ENCODE peak calls at places on chromosomes 3 and 15, in seven cellular contexts. N is heart left ventricle, E is K562, J is lower leg skin, K is suprapubic skin, U is uterus, P is prostate gland. G is an unnamed sample.

GRCh38 chr3:71069797-71070196 is 513.7 kb downstream of the FOXP1 start:
- DNase-seq in N (no peak), E (peak), J (peak), K (peak), U (peak), P (peak), G (peak)

GRCh38 chr15:69140306-69140705 is 20.1 kb upstream of the GLCE start:
- DNase-seq in N (no peak), E (no peak), J (peak), K (no peak), U (no peak), P (peak), G (no peak)

GRCh38 chr15:89198934-89199333 is 22.4 kb downstream of the RLBP1 start:
- DNase-seq in N (no peak), E (no peak), J (no peak), K (no peak), U (no peak), P (no peak), G (no peak)

GRCh38 chr15:81294501-81294850 is 29.5 kb downstream of the STARD5 start:
- DNase-seq in N (no peak), E (no peak), J (no peak), K (no peak), U (no peak), P (no peak), G (no peak)

GRCh38 chr3:173750591-173750990 is 353.0 kb downstream of the NLGN1 start:
- DNase-seq in N (no peak), E (no peak), J (no peak), K (no peak), U (no peak), P (no peak), G (no peak)

GRCh38 chr3:22988566-22988965 is 214.6 kb upstream of the UBE2E2 start:
- DNase-seq in N (peak), E (no peak), J (no peak), K (no peak), U (no peak), P (no peak), G (no peak)

GRCh38 chr3:110414851-110415250 is 656.8 kb upstream of the NECTIN3 start:
- DNase-seq in N (no peak), E (no peak), J (no peak), K (no peak), U (no peak), P (no peak), G (no peak)

GRCh38 chr15:66765478-66766281 is 63.6 kb downstream of the SMAD6 start:
- DNase-seq in N (no peak), E (no peak), J (no peak), K (no peak), U (no peak), P (peak), G (no peak)

GRCh38 chr3:194720048-194720447 is 34.4 kb downstream of the FAM43A start:
- DNase-seq in N (no peak), E (no peak), J (no peak), K (no peak), U (no peak), P (no peak), G (no peak)

GRCh38 chr15:25543156-25543555 is 104.3 kb upstream of the UBE3A start:
- DNase-seq in N (no peak), E (no peak), J (no peak), K (no peak), U (peak), P (peak), G (no peak)

GRCh38 chr3:172223870-172224269 is 184.5 kb downstream of the FNDC3B start:
- DNase-seq in N (no peak), E (no peak), J (no peak), K (no peak), U (no peak), P (no peak), G (no peak)

GRCh38 chr15:74425634-74426033 is 8.1 kb downstream of the SEMA7A start:
- DNase-seq in N (no peak), E (peak), J (no peak), K (no peak), U (no peak), P (no peak), G (no peak)

GRCh38 chr15:22845289-22845900 is 6.9 kb downstream of the NIPA2 start:
- DNase-seq in N (no peak), E (no peak), J (no peak), K (no peak), U (no peak), P (no peak), G (no peak)

GRCh38 chr15:95448531-95449210 is 881.8 kb upstream of the NR2F2 start:
- DNase-seq in N (no peak), E (no peak), J (no peak), K (no peak), U (no peak), P (no peak), G (no peak)

GRCh38 chr3:133931084-133931483 is 35.4 kb upstream of the RAB6B start:
- DNase-seq in N (no peak), E (no peak), J (no peak), K (no peak), U (no peak), P (no peak), G (no peak)

GRCh38 chr15:25691544-25692430 is 171.3 kb downstream of the ATP10A start:
- DNase-seq in N (no peak), E (no peak), J (peak), K (peak), U (no peak), P (no peak), G (no peak)

GRCh38 chr3:193132247-193132646 is 108.8 kb upstream of the PLAAT1 start:
- DNase-seq in N (no peak), E (no peak), J (no peak), K (no peak), U (no peak), P (no peak), G (no peak)

GRCh38 chr3:20028846-20029430 is 11.3 kb upstream of the KAT2B start:
- DNase-seq in N (no peak), E (no peak), J (no peak), K (no peak), U (no peak), P (no peak), G (no peak)

GRCh38 chr3:29796808-29797207 is 515.9 kb downstream of the RBMS3 start:
- DNase-seq in N (no peak), E (no peak), J (no peak), K (no peak), U (no peak), P (no peak), G (no peak)

GRCh38 chr15:68730491-68731317 is 90.0 kb downstream of the ANP32A start:
- DNase-seq in N (no peak), E (peak), J (no peak), K (no peak), U (peak), P (peak), G (peak)

GRCh38 chr3:176354843-176355242 is 842.4 kb downstream of the TBL1XR1 start:
- DNase-seq in N (no peak), E (no peak), J (no peak), K (no peak), U (no peak), P (no peak), G (no peak)

GRCh38 chr3:50364573-50365079 is 5.3 kb upstream of the TMEM115 start:
- DNase-seq in N (no peak), E (no peak), J (no peak), K (no peak), U (no peak), P (no peak), G (no peak)

GRCh38 chr3:22934973-22935372 is 268.2 kb upstream of the UBE2E2 start:
- DNase-seq in N (no peak), E (no peak), J (no peak), K (no peak), U (no peak), P (no peak), G (no peak)

GRCh38 chr3:16906679-16907078 is 21.9 kb downstream of the PLCL2 start:
- DNase-seq in N (no peak), E (peak), J (no peak), K (no peak), U (no peak), P (no peak), G (no peak)

GRCh38 chr3:1727242-1727641 is 371.4 kb upstream of the CNTN4 start:
- DNase-seq in N (no peak), E (no peak), J (no peak), K (no peak), U (no peak), P (no peak), G (no peak)

GRCh38 chr3:153026026-153026425 is 136.0 kb upstream of the RAP2B start:
- DNase-seq in N (no peak), E (peak), J (no peak), K (no peak), U (no peak), P (no peak), G (no peak)

GRCh38 chr3:42730294-42730693 is 27.7 kb upstream of the HHATL start:
- DNase-seq in N (peak), E (no peak), J (peak), K (no peak), U (no peak), P (no peak), G (no peak)

GRCh38 chr3:185351371-185351770 is 11.6 kb upstream of the MAP3K13 start:
- DNase-seq in N (no peak), E (no peak), J (no peak), K (no peak), U (no peak), P (no peak), G (no peak)

GRCh38 chr3:111465081-111465670 is 76.8 kb upstream of the CD96 start:
- DNase-seq in N (no peak), E (no peak), J (no peak), K (no peak), U (no peak), P (no peak), G (no peak)

GRCh38 chr15:56176996-56177395 is 66.7 kb downstream of the RFX7 start:
- DNase-seq in N (no peak), E (no peak), J (no peak), K (no peak), U (no peak), P (no peak), G (no peak)

GRCh38 chr15:45637552-45638033 is 2.8 kb downstream of the SQOR start:
- DNase-seq in N (peak), E (peak), J (peak), K (no peak), U (peak), P (peak), G (no peak)

GRCh38 chr3:55322649-55323048 is 164.5 kb downstream of the WNT5A start:
- DNase-seq in N (no peak), E (no peak), J (no peak), K (no peak), U (peak), P (no peak), G (no peak)

GRCh38 chr3:191070201-191070600 is 128.8 kb upstream of the OSTN start:
- DNase-seq in N (no peak), E (no peak), J (no peak), K (no peak), U (no peak), P (no peak), G (peak)

GRCh38 chr3:151168269-151169094 is 34.5 kb downstream of the GPR171 start:
- DNase-seq in N (peak), E (peak), J (peak), K (peak), U (peak), P (peak), G (peak)

GRCh38 chr15:67967871-67968423 is 86.2 kb upstream of the PIAS1 start:
- DNase-seq in N (peak), E (peak), J (peak), K (peak), U (peak), P (peak), G (peak)

GRCh38 chr15:81029416-81030367 is 29.0 kb downstream of the TLNRD1 start:
- DNase-seq in N (no peak), E (no peak), J (no peak), K (no peak), U (no peak), P (no peak), G (no peak)

GRCh38 chr15:88878720-88879184 is 16.6 kb downstream of the HAPLN3 start:
- DNase-seq in N (no peak), E (peak), J (no peak), K (no peak), U (no peak), P (no peak), G (peak)

GRCh38 chr3:126305427-126305826 is 51.8 kb downstream of the KLF15 start:
- DNase-seq in N (no peak), E (no peak), J (no peak), K (no peak), U (no peak), P (no peak), G (no peak)

GRCh38 chr15:101243420-101243819 is 8.4 kb downstream of the CHSY1 start:
- DNase-seq in N (no peak), E (no peak), J (peak), K (no peak), U (no peak), P (no peak), G (no peak)
- TF ChIP-seq POLR2A in N (no peak), E (no peak), J (no peak), K (no peak), U (no peak), P (no peak), G (no peak)

GRCh38 chr15:90596943-90597342 is 67.2 kb downstream of the CRTC3 start:
- DNase-seq in N (peak), E (no peak), J (peak), K (no peak), U (no peak), P (no peak), G (no peak)

GRCh38 chr15:90592144-90592887 is 62.6 kb downstream of the CRTC3 start:
- DNase-seq in N (no peak), E (no peak), J (peak), K (no peak), U (no peak), P (no peak), G (peak)

GRCh38 chr15:90593469-90594158 is 63.9 kb downstream of the CRTC3 start:
- DNase-seq in N (no peak), E (no peak), J (peak), K (no peak), U (no peak), P (no peak), G (no peak)

GRCh38 chr15:90595760-90596155 is 66.0 kb downstream of the CRTC3 start:
- DNase-seq in N (no peak), E (no peak), J (peak), K (no peak), U (no peak), P (no peak), G (no peak)

DNA sequence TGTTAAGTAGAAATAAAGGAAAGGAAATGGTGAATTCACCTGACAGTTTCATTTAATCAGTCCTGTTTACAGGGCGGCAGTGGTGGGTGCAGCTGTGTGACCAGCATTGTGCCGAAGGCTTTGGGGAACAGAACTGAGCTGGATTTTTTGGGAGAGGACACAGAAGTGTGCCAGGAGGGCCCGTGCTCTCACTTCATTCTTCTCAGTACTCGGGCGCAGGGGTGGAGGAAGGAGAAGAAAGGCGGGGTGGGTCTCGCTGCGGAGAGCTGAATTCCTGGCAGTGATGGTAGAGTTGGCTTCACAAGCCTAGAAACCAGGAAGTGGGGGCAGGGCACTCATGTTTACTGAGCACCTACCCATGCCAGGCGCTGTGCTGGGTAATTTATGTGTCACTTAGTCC is 64.6 kb downstream of the CRTC3 start:
- DNase-seq in N (peak), E (no peak), J (peak), K (peak), U (peak), P (peak), G (no peak)
- TF ChIP-seq POLR2A in N (no peak), E (no peak), J (no peak), K (no peak), U (no peak), P (peak), G (no peak)

GRCh38 chr3:5188419-5189405 is 1.2 kb downstream of the EDEM1 start:
- DNase-seq in N (no peak), E (peak), J (peak), K (peak), U (no peak), P (no peak), G (no peak)
- TF ChIP-seq POLR2A in N (no peak), E (no peak), J (no peak), K (no peak), U (no peak), P (no peak), G (no peak)

DNA sequence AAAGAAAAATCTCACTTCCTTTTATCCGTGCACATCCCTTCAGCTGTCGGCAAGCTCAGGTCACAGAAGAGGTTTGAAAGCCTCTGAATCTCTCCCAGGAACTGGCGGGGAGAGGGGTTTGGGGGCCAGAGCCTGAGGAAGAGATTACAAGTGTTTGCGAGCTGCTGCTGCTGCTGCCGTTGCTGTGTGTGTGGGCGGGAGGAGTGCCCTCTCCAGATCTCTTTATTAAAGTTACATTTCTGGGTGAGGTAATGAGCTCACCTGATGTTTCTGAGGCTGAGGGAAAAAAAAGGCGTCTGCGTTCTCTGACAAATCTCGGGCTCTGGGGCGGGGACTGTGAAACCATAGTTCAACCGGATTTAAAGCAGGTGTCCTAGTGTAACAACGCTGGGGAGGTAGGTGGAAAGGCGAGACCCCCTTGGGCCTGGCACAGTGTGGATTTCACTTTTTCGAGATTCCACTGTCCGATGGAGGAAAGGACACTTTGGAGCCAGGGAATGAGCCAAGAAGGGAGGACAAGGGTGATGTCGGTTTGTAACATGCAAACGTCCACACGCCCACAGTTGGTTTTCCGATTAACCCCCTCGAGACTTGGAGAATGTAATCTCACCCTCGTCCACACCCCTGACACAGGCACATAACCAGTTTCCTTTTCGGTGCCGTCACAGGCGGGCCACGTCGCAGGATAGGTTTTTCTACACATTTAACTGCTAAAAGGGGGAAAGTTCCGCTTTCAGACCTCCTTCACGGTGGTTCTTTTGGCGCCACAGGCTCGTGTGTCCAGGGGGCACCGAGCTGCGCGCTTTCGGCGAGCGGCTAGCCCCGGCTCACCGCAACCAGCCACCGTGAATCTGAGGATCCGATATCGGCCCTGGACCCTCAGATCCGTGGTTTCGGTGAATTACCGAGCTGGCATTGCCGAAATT is 2.1 kb downstream of the ALCAM start:
- DNase-seq in N (peak), E (no peak), J (peak), K (peak), U (peak), P (peak), G (no peak)
- TF ChIP-seq POLR2A in N (no peak), E (no peak), J (no peak), K (no peak), U (no peak), P (peak), G (no peak)

DNA sequence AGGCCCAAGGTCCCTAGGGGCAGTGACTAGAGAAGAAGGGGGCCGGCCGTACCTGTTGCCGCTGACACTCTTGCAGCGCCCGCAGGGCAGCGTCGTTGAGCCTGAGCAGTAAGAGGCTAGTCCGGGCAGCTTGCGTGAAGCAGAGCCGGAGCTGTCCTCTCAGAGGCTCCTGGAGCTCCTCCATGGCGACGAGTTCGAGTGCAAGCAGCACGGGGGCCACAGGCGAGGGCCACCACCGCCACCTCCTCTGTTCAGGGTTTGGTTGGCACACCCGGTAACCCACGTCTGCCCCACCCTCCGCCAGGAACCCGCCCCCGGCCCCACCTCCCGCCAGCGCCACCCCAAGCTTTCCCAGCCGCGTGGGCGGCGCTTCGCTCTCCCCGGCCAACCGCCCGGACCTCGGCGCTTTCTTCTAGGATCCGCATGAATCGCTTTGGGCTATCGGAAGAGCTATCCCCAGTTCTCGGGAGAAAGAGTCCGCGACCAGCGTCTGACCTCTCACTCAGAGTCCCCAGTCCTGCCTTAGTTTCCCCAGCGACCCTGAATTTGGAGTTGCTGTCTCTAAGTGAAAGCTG is at the start of gene ELL3:
- DNase-seq in N (peak), E (peak), J (peak), K (peak), U (peak), P (peak), G (peak)
- TF ChIP-seq POLR2A in N (no peak), E (peak), J (no peak), K (no peak), U (no peak), P (peak), G (peak)

G was measured in H54.